ENCODE peak calls at places on chromosome 11, in nine cellular contexts. N is brain microvascular endothelial cell, R is thyroid gland, D is HCT116, F is neural crest cell, I is lower lobe of right lung, T is fibroblast of the aortic adventitia, M is HFF-Myc, K is K562. G is an unnamed sample.

GRCh38 chr11:76609736-76610370 is 60.7 kb downstream of the LRRC32 start:
- DNase-seq in N (no peak), R (no peak), D (no peak), F (no peak), I (no peak), T (no peak), M (no peak), K (no peak), G (no peak)

GRCh38 chr11:123494195-123495050 is 64.4 kb downstream of the GRAMD1B start:
- DNase-seq in N (peak), R (no peak), D (no peak), F (no peak), I (no peak), T (peak), M (no peak), K (no peak), G (no peak)

GRCh38 chr11:121250843-121251242 is 41.7 kb upstream of the SC5D start:
- DNase-seq in N (no peak), R (no peak), D (no peak), F (no peak), I (no peak), T (no peak), M (no peak), K (no peak), G (no peak)

GRCh38 chr11:46657186-46657585 is 39.8 kb downstream of the ATG13 start:
- DNase-seq in N (no peak), R (no peak), D (no peak), F (no peak), I (no peak), T (no peak), M (no peak), K (no peak), G (no peak)

GRCh38 chr11:104146421-104146820 is 17.5 kb downstream of the PDGFD start:
- DNase-seq in N (no peak), R (no peak), D (no peak), F (no peak), I (no peak), T (no peak), M (no peak), K (no peak), G (no peak)

GRCh38 chr11:33633251-33634003 is 67.2 kb downstream of the C11orf91 start:
- DNase-seq in N (peak), R (no peak), D (peak), F (no peak), I (no peak), T (peak), M (peak), K (no peak), G (peak)

GRCh38 chr11:128555606-128556005 is 31.8 kb downstream of the ETS1 start:
- DNase-seq in N (no peak), R (peak), D (peak), F (no peak), I (no peak), T (no peak), M (no peak), K (no peak), G (no peak)

GRCh38 chr11:64729851-64730382 is 6.9 kb upstream of the NRXN2 start:
- DNase-seq in N (no peak), R (peak), D (no peak), F (peak), I (no peak), T (no peak), M (no peak), K (peak), G (no peak)

DNA sequence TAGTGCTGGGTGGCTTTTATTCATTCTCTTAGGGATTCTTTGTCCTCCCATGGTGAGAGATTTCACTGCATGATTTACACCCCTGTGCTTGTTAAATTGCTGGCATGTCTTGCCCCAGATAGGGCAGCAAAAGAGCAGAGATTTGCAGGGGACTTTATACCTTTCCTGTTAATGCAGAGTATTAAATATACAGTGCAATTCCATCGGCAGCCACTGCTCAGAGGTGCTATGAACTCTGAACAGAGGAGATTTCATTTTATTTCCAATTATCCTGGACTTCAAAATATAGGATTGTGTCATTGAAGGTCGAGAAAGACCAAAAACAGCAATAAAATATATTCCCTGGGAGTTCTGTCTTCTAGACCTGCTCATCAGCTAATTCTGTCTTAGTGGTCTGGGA is 263.4 kb upstream of the NCAM1 start:
- DNase-seq in N (no peak), R (no peak), D (no peak), F (no peak), I (no peak), T (no peak), M (no peak), K (no peak), G (no peak)
- TF ChIP-seq CTCF in N (peak), R (no peak), D (peak), F (peak), I (no peak), T (peak), M (no peak), K (no peak), G (no peak)

DNA sequence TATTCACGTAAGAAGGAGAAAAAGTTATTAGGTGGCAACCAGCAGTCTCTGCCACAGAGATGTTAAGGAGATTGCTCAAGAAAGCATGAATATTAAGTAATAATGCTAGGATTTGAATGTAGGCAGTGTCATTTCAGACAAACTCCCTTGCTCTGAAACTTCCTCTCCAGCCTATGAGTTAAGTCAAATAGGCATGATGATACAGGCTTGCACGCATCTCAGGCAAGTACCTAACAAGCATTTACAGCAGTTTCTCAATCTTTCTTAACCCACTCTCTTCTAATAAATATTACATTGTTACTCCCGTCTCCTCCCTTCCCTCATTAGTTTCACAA is 72.7 kb downstream of the RAB38 start:
- DNase-seq in N (no peak), R (no peak), D (no peak), F (no peak), I (no peak), T (peak), M (no peak), K (no peak), G (no peak)
- TF ChIP-seq CTCF in N (no peak), R (no peak), D (no peak), F (no peak), I (no peak), T (no peak), M (no peak), K (no peak), G (no peak)

GRCh38 chr11:71366076-71366475 is 82.1 kb downstream of the DHCR7 start:
- DNase-seq in N (no peak), R (no peak), D (no peak), F (no peak), I (no peak), T (no peak), M (no peak), K (no peak), G (no peak)
- TF ChIP-seq CTCF in N (no peak), R (no peak), D (no peak), F (no peak), I (no peak), T (no peak), M (no peak), K (no peak), G (no peak)

DNA sequence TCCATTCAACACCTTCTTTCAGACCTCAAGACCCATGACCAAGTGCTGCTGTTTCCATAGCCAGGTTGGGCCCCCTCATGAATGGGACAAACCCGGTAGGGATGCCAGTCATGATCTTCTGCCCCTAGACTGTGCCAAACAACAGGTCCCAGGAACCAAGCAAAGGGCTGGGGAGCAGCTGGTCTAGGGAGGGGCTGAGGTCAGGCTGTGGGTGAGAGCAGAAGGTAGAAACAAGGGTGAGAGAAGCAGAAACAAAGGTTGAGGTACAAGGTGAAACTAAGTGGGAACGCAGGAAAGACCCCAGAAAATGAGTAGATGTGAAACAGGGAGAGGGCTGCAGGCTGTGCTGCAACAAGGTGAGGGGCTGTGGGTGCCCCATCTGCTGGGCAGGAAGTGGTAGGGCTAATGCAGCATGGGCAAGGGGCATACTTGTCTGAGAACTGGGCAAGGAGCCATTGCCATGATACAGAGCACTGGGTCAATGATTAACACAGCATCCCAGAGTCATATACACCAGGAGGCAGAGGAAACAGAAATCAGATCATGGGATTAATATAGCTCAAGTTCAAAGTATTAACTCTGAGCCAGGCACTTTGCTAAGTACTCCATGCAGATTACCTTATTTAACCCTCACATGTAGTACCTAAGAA is 45.9 kb downstream of the SLC1A2 start:
- DNase-seq in N (no peak), R (no peak), D (no peak), F (no peak), I (no peak), T (no peak), M (no peak), K (no peak), G (peak)
- TF ChIP-seq CTCF in N (peak), R (no peak), D (no peak), F (no peak), I (no peak), T (no peak), M (no peak), K (no peak), G (peak)

DNA sequence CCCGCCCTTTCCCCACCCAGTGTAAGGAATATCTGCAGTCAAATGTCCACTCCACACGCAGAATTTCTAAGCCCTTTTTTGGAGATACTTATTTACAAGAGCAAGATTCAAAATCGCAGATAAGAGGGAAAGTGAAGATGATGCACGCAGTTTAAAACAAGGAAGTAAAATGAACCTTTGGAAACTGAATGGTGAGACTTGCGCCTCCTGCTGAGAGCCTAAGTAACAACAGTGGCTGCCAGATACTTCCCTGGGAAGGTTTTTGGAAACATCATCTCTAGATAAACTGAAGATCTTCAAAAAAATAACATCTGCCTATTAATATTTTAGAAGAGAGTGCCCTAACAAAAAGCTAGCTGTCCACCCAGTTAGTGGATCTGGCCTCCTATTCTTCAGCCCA is 963.1 kb upstream of the FAT3 start:
- DNase-seq in N (no peak), R (no peak), D (no peak), F (no peak), I (no peak), T (no peak), M (no peak), K (no peak), G (no peak)
- TF ChIP-seq CTCF in N (peak), R (no peak), D (no peak), F (peak), I (no peak), T (no peak), M (no peak), K (no peak), G (no peak)

DNA sequence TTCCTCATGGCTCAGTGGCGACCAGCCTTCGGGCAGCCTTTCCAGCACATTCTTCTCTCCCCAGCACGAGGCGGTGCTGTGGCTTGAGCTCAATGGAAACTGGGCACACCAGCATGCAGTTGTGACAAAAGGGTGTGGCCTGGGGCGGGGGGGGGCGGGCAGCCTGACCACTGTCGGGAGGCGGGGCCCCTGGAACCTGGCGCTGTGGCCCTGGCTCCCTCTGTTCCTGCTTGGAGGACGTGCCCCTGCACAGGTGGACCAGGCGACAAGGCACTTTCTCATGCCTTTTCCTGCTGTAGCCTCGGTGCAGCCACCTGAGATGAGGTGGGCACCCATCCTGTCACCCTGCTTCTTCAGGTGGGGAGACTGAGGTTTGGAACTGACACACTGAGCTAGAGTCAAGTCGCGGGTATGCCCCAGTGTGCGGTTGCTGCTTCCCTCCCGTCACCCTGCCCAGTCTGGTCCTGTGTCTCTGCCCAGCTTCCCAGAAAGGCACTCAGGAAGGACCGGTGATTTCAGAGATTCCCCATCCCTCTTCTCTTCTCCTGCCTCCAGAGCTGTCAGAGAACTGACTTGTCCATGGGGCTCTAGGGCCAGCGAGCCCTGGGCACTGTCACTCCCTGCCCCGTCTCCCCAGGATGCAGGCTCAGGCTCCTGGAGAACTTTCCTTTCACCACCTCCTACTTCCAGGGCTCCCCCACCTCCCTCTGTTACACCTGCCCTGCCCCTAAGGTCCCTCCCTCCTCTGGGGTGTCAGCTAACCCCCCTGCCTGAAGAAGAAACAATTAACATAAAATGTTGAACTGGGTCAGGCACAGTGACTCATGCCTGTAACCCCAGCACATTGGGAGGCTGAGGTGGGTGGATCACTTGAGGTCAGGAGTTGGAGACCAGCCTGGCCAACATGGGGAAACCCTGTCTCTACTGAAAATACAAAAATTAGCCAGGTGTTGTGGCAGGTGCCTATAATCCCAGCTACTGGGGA is 9.9 kb downstream of the B3GAT1 start:
- DNase-seq in N (no peak), R (no peak), D (no peak), F (no peak), I (no peak), T (no peak), M (no peak), K (no peak), G (no peak)
- TF ChIP-seq CTCF in N (no peak), R (no peak), D (no peak), F (no peak), I (no peak), T (no peak), M (no peak), K (no peak), G (no peak)

DNA sequence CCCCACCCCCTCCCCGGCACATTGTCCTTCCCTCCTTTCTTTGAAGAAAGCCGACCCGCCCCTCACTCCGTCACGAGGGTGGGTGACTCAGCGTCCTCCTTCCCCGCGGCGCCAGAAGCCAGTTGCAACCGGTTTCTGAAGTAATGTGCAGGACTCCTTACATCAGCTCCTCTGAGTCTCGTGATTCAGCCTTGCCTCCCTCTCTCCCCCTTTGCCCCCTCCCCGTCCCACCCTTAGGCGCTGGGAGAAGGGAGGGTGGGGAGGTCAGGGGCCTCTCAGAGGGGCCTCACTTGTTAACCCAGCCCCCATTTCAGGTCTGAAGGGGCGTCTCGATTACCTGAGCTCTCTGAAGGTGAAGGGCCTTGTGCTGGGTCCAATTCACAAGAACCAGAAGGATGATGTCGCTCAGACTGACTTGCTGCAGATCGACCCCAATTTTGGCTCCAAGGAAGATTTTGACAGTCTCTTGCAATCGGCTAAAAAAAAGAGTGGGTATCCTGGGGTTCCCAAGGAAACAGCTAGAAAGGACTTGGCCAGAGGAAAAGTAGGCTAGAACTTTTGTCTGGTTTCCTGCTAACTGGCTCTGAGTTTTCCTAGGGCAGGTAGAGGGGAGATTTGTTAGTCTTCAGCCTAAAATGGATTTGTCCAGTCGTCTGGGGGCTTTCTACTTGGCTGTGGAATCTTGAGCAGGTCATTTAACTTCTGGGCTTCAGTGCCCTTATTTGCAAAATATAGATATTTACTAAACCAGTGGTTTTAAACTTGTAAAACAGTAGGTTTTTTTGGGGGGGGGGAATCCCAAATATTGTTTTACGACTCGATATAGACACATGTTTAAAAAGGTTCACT is 1.1 kb downstream of the SLC3A2 start:
- DNase-seq in N (peak), R (peak), D (peak), F (peak), I (peak), T (peak), M (peak), K (peak), G (peak)
- TF ChIP-seq CTCF in N (no peak), R (no peak), D (no peak), F (no peak), I (no peak), T (no peak), M (no peak), K (no peak), G (no peak)

DNA sequence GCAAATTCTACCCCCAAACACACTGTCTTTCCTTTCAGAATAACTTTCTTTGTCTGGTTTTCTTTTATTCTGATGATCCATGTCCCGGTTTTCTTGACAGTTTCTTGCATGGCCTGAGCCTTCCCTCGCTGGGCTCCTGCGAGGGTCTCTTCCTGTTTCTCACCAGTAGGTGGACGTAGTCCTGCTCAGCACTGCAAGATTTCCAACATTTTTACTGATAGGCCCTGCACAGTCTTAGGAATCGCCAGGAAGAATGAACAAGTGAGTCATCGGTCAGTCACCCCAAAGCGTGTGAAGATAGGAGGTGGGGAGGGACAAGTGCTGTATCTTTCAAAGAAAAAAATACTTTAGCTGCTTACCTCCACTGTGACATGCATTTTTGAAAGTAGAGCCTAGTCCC is 16.9 kb upstream of the KIRREL3 start:
- DNase-seq in N (peak), R (no peak), D (no peak), F (peak), I (no peak), T (peak), M (peak), K (peak), G (peak)
- TF ChIP-seq CTCF in N (peak), R (no peak), D (no peak), F (peak), I (no peak), T (peak), M (peak), K (peak), G (peak)

GRCh38 chr11:2835768-2836150 is 49.8 kb downstream of the CDKN1C start:
- DNase-seq in N (no peak), R (no peak), D (no peak), F (no peak), I (no peak), T (no peak), M (no peak), K (no peak), G (no peak)

GRCh38 chr11:2837651-2838050 is 47.9 kb downstream of the CDKN1C start:
- DNase-seq in N (no peak), R (no peak), D (no peak), F (no peak), I (no peak), T (no peak), M (no peak), K (no peak), G (no peak)

GRCh38 chr11:2836335-2837095 is 49.1 kb downstream of the CDKN1C start:
- DNase-seq in N (no peak), R (peak), D (no peak), F (no peak), I (no peak), T (no peak), M (no peak), K (no peak), G (no peak)

GRCh38 chr11:2838091-2838490 is 47.5 kb downstream of the CDKN1C start:
- DNase-seq in N (no peak), R (peak), D (no peak), F (no peak), I (no peak), T (no peak), M (no peak), K (no peak), G (no peak)

GRCh38 chr11:2837096-2837601 is 48.4 kb downstream of the CDKN1C start:
- DNase-seq in N (peak), R (peak), D (peak), F (peak), I (peak), T (peak), M (no peak), K (peak), G (peak)
- TF ChIP-seq CTCF in N (peak), R (peak), D (peak), F (peak), I (peak), T (peak), M (no peak), K (peak), G (peak)

G was measured in Calu3.